ENCODE peak calls at places on chromosome 14, in eight cellular contexts. X is GDM1; F is SJSA1; Y is CD8-positive, alpha-beta T cell; M is amniotic stem cell; R is skeletal muscle cell; B is fibroblast of mammary gland; P is Kasumi-1. Z is an unnamed sample.

GRCh38 chr14:89293349-89293916 is 123.6 kb downstream of the FOXN3 start:
- DNase-seq in M (no peak), F (no peak), R (no peak), B (no peak), P (peak), X (no peak), Y (no peak), Z (no peak)

GRCh38 chr14:91417983-91418386 is 365 bp upstream of the CCDC88C start:
- DNase-seq in P (peak), F (no peak), X (peak), B (no peak), R (no peak), M (no peak), Y (peak), Z (peak)

GRCh38 chr14:62657376-62657775 is 387.9 kb downstream of the KCNH5 start:
- DNase-seq in F (no peak), P (no peak), B (no peak), Y (no peak), R (no peak), M (no peak), X (no peak), Z (no peak)

GRCh38 chr14:56300495-56300894 is 182.3 kb downstream of the PELI2 start:
- DNase-seq in P (no peak), X (no peak), B (peak), Y (no peak), F (no peak), R (peak), M (no peak), Z (no peak)

GRCh38 chr14:85296466-85297210 is 233.3 kb upstream of the FLRT2 start:
- DNase-seq in R (peak), Y (no peak), F (peak), X (peak), B (peak), M (peak), P (peak), Z (peak)

GRCh38 chr14:64550539-64551333 is 975 bp downstream of the PPP1R36 start:
- DNase-seq in X (no peak), M (no peak), P (no peak), Y (no peak), F (no peak), R (no peak), B (no peak), Z (no peak)

GRCh38 chr14:74667758-74668157 is 45.1 kb downstream of the AREL1 start:
- DNase-seq in Y (no peak), P (no peak), F (no peak), B (peak), M (no peak), X (no peak), R (no peak), Z (no peak)

GRCh38 chr14:93970589-93970966 is 5.8 kb downstream of the ASB2 start:
- DNase-seq in P (peak), M (no peak), X (peak), B (no peak), R (no peak), Y (peak), F (peak), Z (peak)

GRCh38 chr14:33964599-33965317 is 13.9 kb upstream of the EGLN3 start:
- DNase-seq in R (no peak), Y (no peak), P (no peak), M (no peak), B (no peak), F (no peak), X (no peak), Z (no peak)

GRCh38 chr14:102554835-102555819 is 37.3 kb upstream of the RCOR1 start:
- DNase-seq in B (no peak), F (no peak), X (no peak), R (no peak), P (no peak), M (no peak), Y (peak), Z (peak)

GRCh38 chr14:37246427-37246829 is 48.7 kb downstream of the MIPOL1 start:
- DNase-seq in X (no peak), Y (no peak), F (no peak), M (no peak), R (peak), B (peak), P (peak), Z (peak)

GRCh38 chr14:103806805-103807204 is 40.6 kb downstream of the PPP1R13B start:
- DNase-seq in F (no peak), P (no peak), B (no peak), M (no peak), R (no peak), Y (no peak), X (no peak), Z (no peak)